ENCODE peak calls at places on chromosomes 3 and 15, in nine cellular contexts. D, N, I, X, K, Q, T, M and Y are unnamed samples.

GRCh38 chr3:182782149-182782548 is 11.2 kb upstream of the ATP11B start:
- DNase-seq in D (no peak), N (no peak), I (no peak), X (no peak), K (no peak), Q (no peak), T (no peak), M (no peak), Y (no peak)

GRCh38 chr3:64684715-64685261 is 3.0 kb downstream of the ADAMTS9 start:
- DNase-seq in D (peak; percentile 44), N (no peak), I (peak; percentile 54), X (no peak), K (no peak), Q (no peak), T (peak; percentile 46), M (no peak), Y (peak; percentile 56)

GRCh38 chr3:37955918-37956317 is 34.7 kb upstream of the VILL start:
- DNase-seq in D (no peak), N (no peak), I (no peak), X (no peak), K (no peak), Q (no peak), T (no peak), M (no peak), Y (no peak)

GRCh38 chr15:66619152-66619903 is 53.5 kb upstream of the LCTL start:
- DNase-seq in D (peak; percentile 58), N (peak; percentile 43), I (peak; percentile 84), X (peak; percentile 40), K (no peak), Q (peak; percentile 58), T (peak; percentile 92), M (peak; percentile 60), Y (peak; percentile 53)

GRCh38 chr15:97993310-97993738 is 32.8 kb downstream of the ARRDC4 start:
- DNase-seq in D (no peak), N (no peak), I (no peak), X (no peak), K (no peak), Q (no peak), T (no peak), M (no peak), Y (peak; percentile 33)

GRCh38 chr15:63018639-63019038 is 23.9 kb upstream of the TPM1 start:
- DNase-seq in D (no peak), N (no peak), I (no peak), X (no peak), K (no peak), Q (no peak), T (no peak), M (no peak), Y (peak; percentile 34)

GRCh38 chr15:76994001-76994400 is 925 bp upstream of the PSTPIP1 start:
- DNase-seq in D (peak; percentile 30), N (no peak), I (peak; percentile 78), X (no peak), K (no peak), Q (peak; percentile 74), T (peak; percentile 55), M (no peak), Y (no peak)

GRCh38 chr15:39581501-39582285 is 814 bp downstream of the THBS1 start:
- DNase-seq in D (no peak), N (no peak), I (peak; percentile 76), X (no peak), K (peak; percentile 54), Q (no peak), T (peak; percentile 67), M (no peak), Y (peak; percentile 35)

GRCh38 chr3:52194541-52195296 is 3.2 kb upstream of the ALAS1 start:
- DNase-seq in D (no peak), N (no peak), I (peak; percentile 88), X (no peak), K (no peak), Q (no peak), T (no peak), M (no peak), Y (no peak)

GRCh38 chr3:114362815-114363214 is 69.0 kb downstream of the TIGIT start:
- DNase-seq in D (no peak), N (no peak), I (no peak), X (no peak), K (no peak), Q (no peak), T (no peak), M (peak; percentile 4), Y (no peak)

GRCh38 chr3:183149915-183150825 is 12.4 kb downstream of the LAMP3 start:
- DNase-seq in D (no peak), N (no peak), I (no peak), X (no peak), K (no peak), Q (no peak), T (no peak), M (no peak), Y (no peak)

GRCh38 chr3:15610083-15610482 is 8.5 kb downstream of the BTD start:
- DNase-seq in D (no peak), N (peak; percentile 91), I (peak; percentile 66), X (no peak), K (peak; percentile 33), Q (no peak), T (no peak), M (peak; percentile 85), Y (peak; percentile 73)

GRCh38 chr3:50211930-50212329 is 6.9 kb downstream of the SLC38A3 start:
- DNase-seq in D (no peak), N (no peak), I (no peak), X (no peak), K (no peak), Q (peak; percentile 71), T (no peak), M (no peak), Y (no peak)

GRCh38 chr3:111229301-111229700 is 157.7 kb downstream of the NECTIN3 start:
- DNase-seq in D (no peak), N (no peak), I (no peak), X (no peak), K (no peak), Q (no peak), T (no peak), M (no peak), Y (no peak)

GRCh38 chr3:150556792-150557191 is 10.2 kb downstream of the EIF2A start:
- DNase-seq in D (no peak), N (no peak), I (no peak), X (no peak), K (no peak), Q (no peak), T (no peak), M (no peak), Y (no peak)

GRCh38 chr15:91488452-91488851 is 365.1 kb upstream of the SLCO3A1 start:
- DNase-seq in D (no peak), N (no peak), I (no peak), X (no peak), K (no peak), Q (no peak), T (no peak), M (no peak), Y (no peak)

GRCh38 chr15:64197425-64197824 is 34.6 kb upstream of the PPIB start:
- DNase-seq in D (no peak), N (no peak), I (no peak), X (no peak), K (peak; percentile 59), Q (no peak), T (no peak), M (no peak), Y (no peak)